ENCODE peak calls at places on chromosomes 2 and 18, in four cellular contexts. X is right lobe of liver; C is CD8-positive, alpha-beta memory T cell; T is heart left ventricle. I is an unnamed sample.
A peak's percentile ranks its signal among the peaks of the same experiment; 100 is the strongest.

GRCh38 chr2:241808701-241809382 is at the start of gene NEU4:
- DNase-seq in X (peak; percentile 73), C (no peak), T (peak; percentile 13), I (no peak)

GRCh38 chr2:10285578-10286198 is 17.0 kb upstream of the HPCAL1 start:
- DNase-seq in X (peak; percentile 89), C (no peak), T (peak; percentile 88), I (peak; percentile 90)

GRCh38 chr2:50347355-50348044 is 684.4 kb downstream of the NRXN1 start:
- DNase-seq in X (no peak), C (no peak), T (no peak), I (no peak)

GRCh38 chr2:119234021-119235019 is 10.7 kb downstream of the STEAP3 start:
- DNase-seq in X (no peak), C (no peak), T (no peak), I (no peak)

GRCh38 chr18:36809590-36810381 is 19.0 kb downstream of the TPGS2 start:
- DNase-seq in X (no peak), C (peak; percentile 55), T (no peak), I (no peak)

GRCh38 chr2:28753043-28753683 is 1.5 kb downstream of the PPP1CB start:
- DNase-seq in X (peak; percentile 38), C (peak; percentile 42), T (peak; percentile 65), I (no peak)

GRCh38 chr18:73153271-73153670 is 285.5 kb upstream of the NETO1 start:
- DNase-seq in X (no peak), C (no peak), T (no peak), I (no peak)

GRCh38 chr2:43898134-43898957 is 59.6 kb downstream of the ABCG8 start:
- DNase-seq in X (peak; percentile 61), C (no peak), T (no peak), I (no peak)

GRCh38 chr2:222747526-222748160 is 76.2 kb downstream of the MOGAT1 start:
- DNase-seq in X (no peak), C (no peak), T (no peak), I (no peak)

GRCh38 chr2:29578084-29578598 is 343.2 kb downstream of the ALK start:
- DNase-seq in X (no peak), C (no peak), T (no peak), I (peak; percentile 11)

GRCh38 chr2:52658598-52658997 is 1109.0 kb upstream of the CHAC2 start:
- DNase-seq in X (no peak), C (no peak), T (no peak), I (no peak)

GRCh38 chr2:220396287-220396686 is 768.9 kb downstream of the SLC4A3 start:
- DNase-seq in X (no peak), C (no peak), T (peak; percentile 44), I (no peak)

GRCh38 chr2:206232287-206233035 is 42.0 kb upstream of the ZDBF2 start:
- DNase-seq in X (no peak), C (no peak), T (no peak), I (no peak)

GRCh38 chr2:8999802-9000201 is 3.7 kb downstream of the MBOAT2 start:
- DNase-seq in X (no peak), C (no peak), T (no peak), I (no peak)

GRCh38 chr18:12637393-12637792 is 20.5 kb downstream of the SPIRE1 start:
- DNase-seq in X (no peak), C (no peak), T (no peak), I (no peak)

GRCh38 chr2:239024226-239024625 is 176.3 kb downstream of the TWIST2 start:
- DNase-seq in X (no peak), C (no peak), T (peak; percentile 3), I (no peak)

GRCh38 chr2:207135801-207136457 is 29.8 kb downstream of the KLF7 start:
- DNase-seq in X (no peak), C (no peak), T (no peak), I (no peak)

GRCh38 chr2:163364736-163365135 is 371.1 kb downstream of the FIGN start:
- DNase-seq in X (no peak), C (no peak), T (no peak), I (no peak)

GRCh38 chr2:69464575-69464974 is 27.3 kb upstream of the NFU1 start:
- DNase-seq in X (no peak), C (no peak), T (peak; percentile 42), I (peak; percentile 75)
- H3K27ac ChIP-seq in X (no peak overlapping the region), C (no peak overlapping the region), T (peak overlapping the region; percentile 67), I (no peak overlapping the region)

GRCh38 chr2:234979204-234980167 is 27.7 kb downstream of the SH3BP4 start:
- DNase-seq in X (no peak), C (no peak), T (peak; percentile 59), I (no peak)

GRCh38 chr2:234981197-234982095 is 29.6 kb downstream of the SH3BP4 start:
- DNase-seq in X (peak; percentile 69), C (no peak), T (peak; percentile 85), I (peak; percentile 89)

GRCh38 chr2:234982096-234982834 is 30.4 kb downstream of the SH3BP4 start:
- DNase-seq in X (no peak), C (no peak), T (no peak), I (no peak)

GRCh38 chr2:234978466-234979203 is 26.8 kb downstream of the SH3BP4 start:
- DNase-seq in X (no peak), C (no peak), T (no peak), I (no peak)

GRCh38 chr2:234980476-234981187 is 28.8 kb downstream of the SH3BP4 start:
- DNase-seq in X (peak; percentile 60), C (no peak), T (no peak), I (no peak)
- H3K4me3 ChIP-seq in X (no peak overlapping the region), C (no peak overlapping the region), T (no peak overlapping the region), I (peak overlapping the region; percentile 32)

DNA sequence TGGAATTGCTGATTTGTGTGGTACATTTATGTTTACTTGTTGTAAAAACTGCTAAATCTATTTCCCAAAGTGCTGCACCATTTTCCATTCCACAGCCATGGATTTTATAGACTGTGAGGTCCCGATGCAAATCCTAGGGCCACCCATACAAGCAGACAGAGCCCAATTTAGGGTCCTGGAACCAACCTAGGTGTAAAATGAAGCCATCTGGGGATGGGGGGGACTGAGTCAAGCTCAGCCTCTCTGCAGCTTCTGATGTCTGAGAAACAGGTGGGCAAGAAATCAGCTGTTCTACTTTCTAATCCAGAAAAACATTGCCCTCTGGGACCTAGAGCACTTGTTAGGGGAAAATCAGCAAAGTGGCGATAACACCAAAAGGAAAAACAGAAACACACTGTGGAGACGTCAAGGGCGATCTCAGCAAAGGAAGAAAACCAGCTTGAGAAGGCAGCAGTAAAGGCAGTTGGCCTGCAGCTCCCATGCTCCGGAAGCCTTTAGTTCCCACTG is 38.0 kb downstream of the HS1BP3 start:
- DNase-seq in X (no peak), C (no peak), T (no peak), I (no peak)
- H3K27ac ChIP-seq in X (peak overlapping the region; percentile 18), C (no peak overlapping the region), T (peak overlapping the region; percentile 10), I (peak overlapping the region; percentile 99)

GRCh38 chr18:59784694-59785093 is 87.5 kb upstream of the CCBE1 start:
- DNase-seq in X (no peak), C (no peak), T (no peak), I (no peak)

GRCh38 chr18:59792353-59792752 is 95.1 kb upstream of the CCBE1 start:
- DNase-seq in X (no peak), C (no peak), T (no peak), I (no peak)

GRCh38 chr18:59783138-59783537 is 85.9 kb upstream of the CCBE1 start:
- DNase-seq in X (no peak), C (no peak), T (no peak), I (no peak)

DNA sequence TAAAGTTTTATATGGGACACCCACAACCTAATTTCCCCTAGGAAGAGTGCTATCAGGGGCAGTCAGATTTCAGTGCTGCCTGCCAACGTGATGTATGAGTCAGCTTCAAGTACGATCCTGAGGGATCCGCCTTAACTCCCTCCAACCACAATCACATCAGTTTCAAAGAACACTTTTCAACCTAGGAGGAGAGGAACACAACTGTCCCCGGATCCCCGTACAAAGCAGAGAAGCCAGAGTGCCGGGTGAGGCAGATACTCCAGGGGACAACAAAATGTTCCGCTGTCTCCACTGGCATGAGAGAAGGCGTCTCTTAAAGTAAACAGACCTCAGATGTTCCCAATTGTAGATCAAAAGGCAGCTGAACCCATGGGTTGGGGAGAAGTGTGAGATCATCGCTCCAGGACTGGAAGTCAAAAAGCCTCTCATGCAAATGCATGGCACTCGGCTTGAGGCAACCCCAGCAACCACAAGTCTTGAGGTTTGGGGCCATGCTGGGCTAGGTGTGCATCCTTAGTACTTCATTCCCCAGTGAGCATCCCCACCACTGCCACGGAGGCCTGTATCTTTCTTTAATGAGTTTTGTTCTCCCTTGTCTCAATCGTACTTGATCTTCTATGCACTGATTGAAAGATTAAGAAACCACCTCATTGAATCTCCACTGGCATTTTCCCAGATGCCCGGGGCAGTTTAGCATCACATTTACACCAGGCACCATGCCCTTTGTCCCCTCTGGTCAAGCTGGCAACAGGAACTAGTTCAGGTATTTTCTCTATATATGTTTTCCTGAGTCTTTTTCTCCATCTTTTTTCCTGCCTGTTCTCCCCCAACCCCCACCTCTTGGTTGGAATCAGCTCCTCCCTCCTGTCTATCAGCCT is 91.0 kb upstream of the CCBE1 start:
- DNase-seq in X (no peak), C (no peak), T (no peak), I (no peak)
- H3K4me3 ChIP-seq in X (no peak overlapping the region), C (no peak overlapping the region), T (no peak overlapping the region), I (no peak overlapping the region)

GRCh38 chr18:55232506-55232905 is 273.2 kb upstream of the CCDC68 start:
- DNase-seq in X (no peak), C (no peak), T (no peak), I (no peak)
- H3K27ac ChIP-seq in X (no peak overlapping the region), C (no peak overlapping the region), T (no peak overlapping the region), I (no peak overlapping the region)

DNA sequence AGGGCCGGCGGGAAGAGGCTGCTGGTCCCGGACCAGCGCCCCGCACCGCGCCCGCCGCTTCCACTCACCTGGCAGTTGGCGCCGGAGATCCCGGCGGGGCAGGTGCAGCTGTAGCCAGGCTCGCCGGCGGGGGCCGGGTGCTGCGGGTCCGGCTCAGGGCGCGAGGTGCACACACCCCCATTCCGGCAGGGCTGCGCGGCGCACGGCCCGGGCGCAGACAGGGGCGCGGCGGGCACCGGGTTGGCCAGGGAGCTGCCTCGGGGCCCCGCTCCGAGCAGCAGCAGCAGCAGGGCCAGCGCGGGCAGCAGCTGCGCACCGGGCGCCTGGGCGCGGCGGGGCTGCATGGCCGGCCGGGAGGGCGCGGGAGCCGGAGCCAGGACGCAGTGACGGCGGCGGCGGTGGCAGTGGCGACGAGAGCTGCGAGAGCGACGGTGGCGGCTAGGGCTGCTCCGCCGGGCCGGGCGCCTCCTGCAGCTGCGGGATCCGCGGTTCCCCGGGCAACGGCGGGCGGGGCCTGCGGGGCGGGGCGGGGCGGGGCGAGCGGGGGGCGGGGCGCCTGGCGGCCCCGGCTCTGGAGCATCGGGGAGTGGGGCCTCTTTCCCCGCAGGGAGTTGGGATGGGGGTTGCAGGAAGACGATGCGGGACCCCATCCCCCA is at the start of gene DNER:
- DNase-seq in X (peak; percentile 48), C (peak; percentile 26), T (no peak), I (no peak)
- H3K4me3 ChIP-seq in X (peak within 1 kb of the TSS; percentile 16), C (no peak within 1 kb of the TSS), T (peak within 1 kb of the TSS; percentile 7), I (peak within 1 kb of the TSS; percentile 69)

GRCh38 chr2:144493027-144493809 is 26.7 kb downstream of the ZEB2 start:
- DNase-seq in X (no peak), C (no peak), T (no peak), I (no peak)

GRCh38 chr2:144489315-144489920 is 30.5 kb downstream of the ZEB2 start:
- DNase-seq in X (no peak), C (no peak), T (no peak), I (no peak)

GRCh38 chr2:144490857-144491256 is 29.1 kb downstream of the ZEB2 start:
- DNase-seq in X (no peak), C (no peak), T (no peak), I (no peak)

GRCh38 chr2:144495227-144495933 is 24.5 kb downstream of the ZEB2 start:
- DNase-seq in X (no peak), C (no peak), T (no peak), I (no peak)

GRCh38 chr2:144490017-144490416 is 29.9 kb downstream of the ZEB2 start:
- DNase-seq in X (no peak), C (no peak), T (no peak), I (no peak)
- H3K27ac ChIP-seq in X (no peak overlapping the region), C (no peak overlapping the region), T (no peak overlapping the region), I (no peak overlapping the region)

GRCh38 chr18:58862404-58862803 is 2.3 kb upstream of the ZNF532 start:
- DNase-seq in X (no peak), C (no peak), T (no peak), I (no peak)
- H3K4me3 ChIP-seq in X (no peak overlapping the region), C (no peak overlapping the region), T (peak overlapping the region; percentile 76), I (peak overlapping the region; percentile 79)

I was measured in coronary artery.